ENCODE peak calls at places on chromosome 3, in eight cellular contexts. J is trophoblast cell, F is cardiac muscle cell, G is fibroblast of lung, S is A673, M is brain microvascular endothelial cell, P is mesenchymal stem cell, B is adrenal gland. O is an unnamed sample. For H3K36me3, the result is how much of the 10 kb centered on the place peaks cover.

GRCh38 chr3:171129827-171130226 is 103.3 kb upstream of the SLC2A2 start:
- DNase-seq in J (no peak), F (peak), G (peak), S (peak), M (peak), P (peak), B (no peak), O (no peak)

GRCh38 chr3:148379763-148380162 is 317.9 kb upstream of the AGTR1 start:
- DNase-seq in J (no peak), F (peak), G (peak), S (peak), M (peak), P (peak), B (no peak), O (peak)

GRCh38 chr3:126961191-126961790 is 21.6 kb upstream of the PLXNA1 start:
- DNase-seq in J (peak), F (peak), G (peak), S (peak), M (peak), P (peak), B (peak), O (no peak)

GRCh38 chr3:193132923-193133463 is 108.0 kb upstream of the PLAAT1 start:
- DNase-seq in J (no peak), F (no peak), G (no peak), S (no peak), M (no peak), P (no peak), B (no peak), O (peak)

GRCh38 chr3:43531835-43532234 is 90.0 kb downstream of the ANO10 start:
- DNase-seq in J (no peak), F (peak), G (peak), S (no peak), M (peak), P (peak), B (no peak), O (no peak)

GRCh38 chr3:77320514-77320913 is 280.6 kb downstream of the ROBO2 start:
- DNase-seq in J (no peak), F (peak), G (peak), S (peak), M (peak), P (peak), B (no peak), O (peak)

GRCh38 chr3:48503406-48504050 is 446 bp downstream of the SHISA5 start:
- DNase-seq in J (peak), F (peak), G (peak), S (no peak), M (peak), P (peak), B (peak), O (peak)

GRCh38 chr3:53255360-53255774 is 455 bp downstream of the TKT start:
- DNase-seq in J (no peak), F (peak), G (no peak), S (peak), M (no peak), P (peak), B (no peak), O (no peak)

GRCh38 chr3:14890470-14890869 is 56.9 kb upstream of the NR2C2 start:
- DNase-seq in J (no peak), F (no peak), G (no peak), S (no peak), M (no peak), P (no peak), B (no peak), O (no peak)

GRCh38 chr3:150490212-150490611 is 56.1 kb downstream of the SERP1 start:
- DNase-seq in J (no peak), F (no peak), G (no peak), S (no peak), M (no peak), P (no peak), B (no peak), O (no peak)

GRCh38 chr3:76638006-76638405 is 401.9 kb upstream of the ROBO2 start:
- DNase-seq in J (no peak), F (no peak), G (no peak), S (peak), M (no peak), P (no peak), B (no peak), O (no peak)

GRCh38 chr3:184737641-184738518 is 26.0 kb upstream of the MAGEF1 start:
- DNase-seq in J (peak), F (peak), G (peak), S (peak), M (peak), P (peak), B (no peak), O (no peak)

GRCh38 chr3:46538803-46539442 is 27.2 kb downstream of the LRRC2 start:
- DNase-seq in J (no peak), F (peak), G (peak), S (peak), M (peak), P (peak), B (peak), O (no peak)

GRCh38 chr3:10224794-10225660 is 23.2 kb upstream of the TATDN2 start:
- DNase-seq in J (peak), F (peak), G (peak), S (peak), M (peak), P (peak), B (peak), O (peak)

GRCh38 chr3:119360046-119360445 is 65.9 kb downstream of the ARHGAP31 start:
- DNase-seq in J (no peak), F (no peak), G (no peak), S (no peak), M (no peak), P (no peak), B (no peak), O (no peak)

DNA sequence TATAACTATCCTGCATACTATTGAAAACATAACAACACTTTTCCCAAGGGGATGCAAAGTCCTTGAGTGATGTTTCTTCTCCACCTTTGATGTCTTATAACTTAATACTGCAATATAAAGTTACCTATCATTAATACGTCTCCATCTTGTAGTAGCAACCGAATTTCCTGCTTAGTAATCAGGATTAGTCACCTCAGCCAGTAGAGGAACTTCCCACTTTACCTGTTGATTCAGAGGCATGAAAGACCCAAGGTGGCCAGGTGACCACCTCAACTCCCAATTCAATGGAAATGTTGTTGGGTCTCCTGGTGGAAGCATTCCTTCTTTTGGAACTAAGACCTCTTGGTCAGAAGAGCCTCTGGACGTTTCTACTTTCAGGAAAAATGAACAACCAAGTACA is 3.5 kb upstream of the TMCC1 start:
- DNase-seq in J (no peak), F (no peak), G (no peak), S (no peak), M (no peak), P (no peak), B (no peak), O (no peak)
- H3K36me3 ChIP-seq in J (under half), F (under half), G (under half), S (under half), M (under half), P (under half), B (under half), O (under half)

GRCh38 chr3:133058831-133059230 is 20.6 kb downstream of the TMEM108 start:
- DNase-seq in J (peak), F (no peak), G (no peak), S (no peak), M (no peak), P (no peak), B (no peak), O (no peak)
- H3K27ac ChIP-seq in J (no peak), F (no peak), G (no peak), S (no peak), M (no peak), P (no peak), B (no peak), O (no peak)

DNA sequence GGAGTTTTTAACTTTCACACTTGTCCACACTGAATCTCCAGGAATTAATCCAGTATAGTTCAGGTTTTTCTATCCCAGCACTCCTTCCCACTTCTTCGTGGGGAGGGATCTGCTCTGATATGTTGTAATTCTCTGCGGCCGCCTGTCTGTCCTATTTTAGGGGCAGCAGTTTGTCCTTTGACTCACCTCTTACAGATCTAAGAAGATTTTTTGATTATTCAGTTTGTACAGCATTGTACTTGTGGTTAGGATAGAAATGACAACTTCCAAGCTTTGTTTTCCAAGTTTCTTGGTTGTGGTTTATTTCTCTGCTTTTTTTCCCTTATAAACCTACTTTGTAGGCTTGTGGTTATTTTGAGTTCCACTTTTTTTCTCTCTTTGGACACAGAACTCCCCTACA is 601.7 kb downstream of the SI start:
- DNase-seq in J (no peak), F (no peak), G (no peak), S (no peak), M (no peak), P (no peak), B (no peak), O (no peak)
- H3K36me3 ChIP-seq in J (under half), F (under half), G (under half), S (under half), M (under half), P (under half), B (under half), O (under half)

GRCh38 chr3:4774531-4774930 is 204.7 kb upstream of the BHLHE40 start:
- DNase-seq in J (no peak), F (no peak), G (no peak), S (no peak), M (no peak), P (no peak), B (no peak), O (no peak)
- H3K27ac ChIP-seq in J (no peak), F (no peak), G (no peak), S (no peak), M (no peak), P (no peak), B (no peak), O (no peak)

O was measured in SJCRH30.